ENCODE peak calls at places on chromosomes 13 and 19, in five cellular contexts. M is HepG2, V is A549, Y is IMR-90, Z is K562. H is an unnamed sample.

GRCh38 chr19:7870571-7871279 is 3.5 kb downstream of the PRR36 start:
- DNase-seq in M (peak), V (peak), Y (no peak), Z (peak), H (peak)

GRCh38 chr13:47991859-47992258 is 9.2 kb downstream of the SUCLA2 start:
- DNase-seq in M (no peak), V (no peak), Y (no peak), Z (no peak), H (no peak)

GRCh38 chr13:22761709-22762108 is 419.1 kb upstream of the SGCG start:
- DNase-seq in M (no peak), V (no peak), Y (no peak), Z (no peak), H (no peak)

GRCh38 chr13:29901714-29902631 is 51.6 kb upstream of the UBL3 start:
- DNase-seq in M (no peak), V (peak), Y (peak), Z (no peak), H (no peak)

GRCh38 chr19:17332677-17333581 is 1.7 kb downstream of the ANO8 start:
- DNase-seq in M (peak), V (peak), Y (peak), Z (peak), H (peak)

GRCh38 chr13:46006688-46007452 is 45.7 kb downstream of the ZC3H13 start:
- DNase-seq in M (no peak), V (no peak), Y (peak), Z (no peak), H (no peak)

GRCh38 chr19:50425581-50425980 is 6.8 kb downstream of the SPIB start:
- DNase-seq in M (no peak), V (no peak), Y (no peak), Z (no peak), H (no peak)

GRCh38 chr19:1027953-1028902 is 1.8 kb downstream of the CNN2 start:
- DNase-seq in M (peak), V (peak), Y (peak), Z (peak), H (no peak)

GRCh38 chr19:57708641-57709354 is at the start of gene ZNF154:
- DNase-seq in M (no peak), V (no peak), Y (peak), Z (no peak), H (peak)

GRCh38 chr13:20397896-20398295 is 127.8 kb downstream of the CRYL1 start:
- DNase-seq in M (no peak), V (no peak), Y (no peak), Z (no peak), H (no peak)
- TF ChIP-seq MAFK in M (no peak), V (no peak), Y (no peak), Z (no peak), H (no peak)

DNA sequence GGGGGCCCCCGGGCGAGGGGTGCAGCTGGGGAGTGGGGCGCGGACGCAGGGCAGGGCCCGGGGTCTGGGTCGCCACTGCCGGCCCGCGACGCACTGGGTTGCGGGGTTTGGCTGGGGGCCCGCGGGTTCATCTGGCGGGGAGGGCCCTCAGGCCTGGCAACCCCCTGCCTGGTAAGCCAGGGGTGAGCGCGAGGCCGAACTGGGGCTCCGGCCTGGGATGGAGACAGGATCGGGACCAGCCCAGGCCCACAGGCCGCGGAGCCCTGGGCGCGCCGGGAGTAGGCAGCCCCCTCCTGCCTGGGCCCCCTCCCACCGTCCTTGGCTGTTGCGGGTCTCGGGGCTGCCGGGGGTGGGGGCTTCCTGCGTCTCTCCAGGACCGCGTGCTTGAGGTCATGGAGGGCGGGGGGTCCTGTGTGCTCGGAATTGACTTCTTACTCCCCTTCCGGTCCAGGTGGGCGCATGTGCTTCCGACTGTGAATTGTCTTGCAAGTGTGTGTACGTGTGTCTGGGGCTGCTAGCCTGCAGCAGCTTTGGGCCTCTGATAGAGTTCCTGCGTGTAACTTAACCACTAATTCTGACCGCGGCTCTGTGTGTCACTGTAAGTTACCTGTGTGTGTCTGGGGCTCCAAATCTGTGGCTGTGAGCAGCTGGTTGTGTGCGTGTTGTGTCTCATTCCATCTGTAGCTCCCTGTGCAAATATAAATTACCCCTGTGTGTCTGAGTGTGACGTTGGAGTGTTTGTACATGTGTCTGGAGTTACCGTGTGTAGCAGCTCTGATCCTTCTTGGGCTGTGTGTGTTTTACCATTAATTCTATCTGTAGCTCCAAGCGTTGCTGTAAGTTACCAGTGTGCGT is 751 bp downstream of the GRAMD1A start:
- DNase-seq in M (peak), V (peak), Y (peak), Z (peak), H (peak)
- TF ChIP-seq POLR2A in M (peak), V (no peak), Y (no peak), Z (peak), H (no peak)

GRCh38 chr13:31434613-31435012 is 234.8 kb downstream of the B3GLCT start:
- DNase-seq in M (no peak), V (no peak), Y (no peak), Z (no peak), H (no peak)

GRCh38 chr13:31433756-31434155 is 234.0 kb downstream of the B3GLCT start:
- DNase-seq in M (no peak), V (no peak), Y (no peak), Z (no peak), H (no peak)

GRCh38 chr13:31427151-31427867 is 227.5 kb downstream of the B3GLCT start:
- DNase-seq in M (no peak), V (no peak), Y (no peak), Z (no peak), H (no peak)

GRCh38 chr13:31433201-31433600 is 233.4 kb downstream of the B3GLCT start:
- DNase-seq in M (no peak), V (no peak), Y (no peak), Z (no peak), H (no peak)

GRCh38 chr13:31431722-31432137 is 232.0 kb downstream of the B3GLCT start:
- DNase-seq in M (peak), V (peak), Y (peak), Z (peak), H (peak)
- TF ChIP-seq MAFK in M (no peak), V (no peak), Y (no peak), Z (no peak), H (no peak)

GRCh38 chr19:39705578-39706188 is 1.4 kb downstream of the LGALS14 start:
- DNase-seq in M (no peak), V (no peak), Y (no peak), Z (no peak), H (no peak)
- TF ChIP-seq POLR2A in M (no peak), V (no peak), Y (no peak), Z (no peak), H (no peak)

GRCh38 chr13:73702419-73703071 is 431.7 kb downstream of the KLF12 start:
- DNase-seq in M (no peak), V (no peak), Y (no peak), Z (no peak), H (no peak)
- TF ChIP-seq MAFK in M (no peak), V (no peak), Y (no peak), Z (no peak), H (no peak)

GRCh38 chr19:30097746-30098280 is 155.8 kb downstream of the URI1 start:
- DNase-seq in M (no peak), V (no peak), Y (no peak), Z (no peak), H (no peak)
- TF ChIP-seq POLR2A in M (no peak), V (no peak), Y (no peak), Z (no peak), H (no peak)